ENCODE peak calls at places on chromosomes 12 and 14, in seven cellular contexts. V is lung; A is effector memory CD4-positive, alpha-beta T cell; C is Panc1; F is pancreas; Q is uterus; D is esophagus squamous epithelium. J is an unnamed sample. For H3K4me1, the result is how much of the 10 kb centered on the place peaks cover.

GRCh38 chr14:22151091-22151490 is 437.9 kb downstream of the DAD1 start:
- DNase-seq in V (no peak), A (no peak), C (no peak), F (no peak), Q (no peak), D (no peak), J (no peak)

GRCh38 chr14:93033983-93034670 is 81.6 kb downstream of the ITPK1 start:
- DNase-seq in V (no peak), A (no peak), C (no peak), F (no peak), Q (no peak), D (no peak), J (no peak)

GRCh38 chr12:34398366-34398705 is 376.0 kb downstream of the ALG10 start:
- DNase-seq in V (peak), A (no peak), C (no peak), F (no peak), Q (peak), D (no peak), J (peak)

GRCh38 chr12:497501-498160 is 37.9 kb downstream of the B4GALNT3 start:
- DNase-seq in V (no peak), A (no peak), C (no peak), F (no peak), Q (no peak), D (no peak), J (no peak)

GRCh38 chr12:117105902-117106301 is 6.7 kb upstream of the TESC start:
- DNase-seq in V (no peak), A (peak), C (no peak), F (no peak), Q (no peak), D (no peak), J (no peak)

GRCh38 chr12:127785535-127785934 is 481.4 kb upstream of the TMEM132C start:
- DNase-seq in V (no peak), A (no peak), C (no peak), F (no peak), Q (no peak), D (no peak), J (no peak)

GRCh38 chr12:104108755-104109445 is 29.1 kb downstream of the NFYB start:
- DNase-seq in V (peak), A (peak), C (peak), F (peak), Q (peak), D (peak), J (peak)

GRCh38 chr12:98332626-98333025 is 182.8 kb upstream of the TMPO start:
- DNase-seq in V (no peak), A (no peak), C (no peak), F (no peak), Q (no peak), D (no peak), J (no peak)

GRCh38 chr14:73684627-73685026 is 29.6 kb downstream of the PNMA1 start:
- DNase-seq in V (no peak), A (no peak), C (no peak), F (no peak), Q (no peak), D (no peak), J (no peak)

GRCh38 chr14:30625533-30625932 is 3.4 kb downstream of the SCFD1 start:
- DNase-seq in V (no peak), A (no peak), C (no peak), F (no peak), Q (no peak), D (no peak), J (no peak)

GRCh38 chr12:107660861-107661415 is 24.7 kb upstream of the PWP1 start:
- DNase-seq in V (no peak), A (no peak), C (no peak), F (no peak), Q (no peak), D (no peak), J (no peak)

GRCh38 chr12:77388611-77389265 is 323.4 kb upstream of the E2F7 start:
- DNase-seq in V (no peak), A (no peak), C (no peak), F (no peak), Q (no peak), D (no peak), J (no peak)

GRCh38 chr12:49342914-49343731 is 3.6 kb upstream of the DNAJC22 start:
- DNase-seq in V (no peak), A (no peak), C (no peak), F (no peak), Q (no peak), D (no peak), J (no peak)

GRCh38 chr14:95863295-95863694 is 13.3 kb upstream of the TUNAR start:
- DNase-seq in V (no peak), A (no peak), C (no peak), F (no peak), Q (no peak), D (no peak), J (no peak)

GRCh38 chr12:75665216-75665615 is 153.8 kb upstream of the KRR1 start:
- DNase-seq in V (no peak), A (no peak), C (no peak), F (no peak), Q (no peak), D (no peak), J (no peak)

GRCh38 chr14:104596451-104596918 is 8.1 kb downstream of the TMEM179 start:
- DNase-seq in V (no peak), A (no peak), C (no peak), F (no peak), Q (no peak), D (no peak), J (no peak)

GRCh38 chr12:22115711-22116110 is 69.7 kb downstream of the CMAS start:
- DNase-seq in V (no peak), A (no peak), C (no peak), F (no peak), Q (no peak), D (no peak), J (no peak)

GRCh38 chr12:10717410-10717809 is 5.7 kb downstream of the YBX3 start:
- DNase-seq in V (no peak), A (no peak), C (no peak), F (no peak), Q (no peak), D (no peak), J (no peak)

GRCh38 chr12:114168061-114168460 is 201.9 kb upstream of the RBM19 start:
- DNase-seq in V (no peak), A (no peak), C (no peak), F (no peak), Q (no peak), D (no peak), J (no peak)

GRCh38 chr12:54135621-54136027 is 53.2 kb downstream of the SMUG1 start:
- DNase-seq in V (no peak), A (no peak), C (no peak), F (no peak), Q (no peak), D (no peak), J (no peak)

GRCh38 chr12:1592444-1593231 is 1.7 kb downstream of the FBXL14 start:
- DNase-seq in V (no peak), A (peak), C (no peak), F (no peak), Q (no peak), D (no peak), J (no peak)

GRCh38 chr12:120584343-120585149 is 3.3 kb upstream of the POP5 start:
- DNase-seq in V (peak), A (peak), C (no peak), F (peak), Q (peak), D (no peak), J (peak)

GRCh38 chr14:95056476-95056875 is 100.9 kb downstream of the DICER1 start:
- DNase-seq in V (no peak), A (no peak), C (no peak), F (no peak), Q (no peak), D (no peak), J (no peak)

GRCh38 chr14:96269359-96269710 is 13.3 kb downstream of the BDKRB1 start:
- DNase-seq in V (no peak), A (no peak), C (no peak), F (no peak), Q (no peak), D (no peak), J (no peak)

GRCh38 chr12:100359822-100360221 is 2.9 kb downstream of the SLC17A8 start:
- DNase-seq in V (no peak), A (no peak), C (no peak), F (no peak), Q (no peak), D (no peak), J (no peak)

GRCh38 chr12:81811066-81811777 is 52.1 kb upstream of the PPFIA2 start:
- DNase-seq in V (no peak), A (no peak), C (no peak), F (no peak), Q (no peak), D (no peak), J (no peak)

GRCh38 chr14:31949709-31950108 is 127.4 kb upstream of the ARHGAP5 start:
- DNase-seq in V (no peak), A (no peak), C (no peak), F (no peak), Q (no peak), D (no peak), J (no peak)

GRCh38 chr12:77218278-77218677 is 152.9 kb upstream of the E2F7 start:
- DNase-seq in V (no peak), A (no peak), C (no peak), F (no peak), Q (no peak), D (no peak), J (no peak)

GRCh38 chr14:97580923-97581495 is 783.8 kb downstream of the VRK1 start:
- DNase-seq in V (no peak), A (no peak), C (no peak), F (no peak), Q (no peak), D (no peak), J (no peak)

GRCh38 chr12:111642681-111643427 is 42.9 kb downstream of the BRAP start:
- DNase-seq in V (no peak), A (no peak), C (no peak), F (no peak), Q (no peak), D (no peak), J (no peak)

GRCh38 chr14:20409226-20409625 is 4.1 kb downstream of the TEP1 start:
- DNase-seq in V (no peak), A (no peak), C (no peak), F (no peak), Q (no peak), D (no peak), J (no peak)

GRCh38 chr14:58488550-58488949 is 61.0 kb downstream of the KIAA0586 start:
- DNase-seq in V (no peak), A (no peak), C (no peak), F (no peak), Q (no peak), D (no peak), J (no peak)

GRCh38 chr14:36805116-36805515 is 143.5 kb downstream of the PAX9 start:
- DNase-seq in V (no peak), A (no peak), C (no peak), F (no peak), Q (no peak), D (no peak), J (peak)

GRCh38 chr14:104863131-104863862 is 1.8 kb upstream of the CEP170B start:
- DNase-seq in V (no peak), A (no peak), C (no peak), F (no peak), Q (no peak), D (no peak), J (no peak)

GRCh38 chr14:61386173-61386772 is 64.9 kb downstream of the PRKCH start:
- DNase-seq in V (no peak), A (no peak), C (no peak), F (no peak), Q (no peak), D (no peak), J (no peak)

GRCh38 chr14:61387076-61387475 is 65.7 kb downstream of the PRKCH start:
- DNase-seq in V (no peak), A (no peak), C (no peak), F (no peak), Q (no peak), D (no peak), J (no peak)

GRCh38 chr14:61391119-61391518 is 69.7 kb downstream of the PRKCH start:
- DNase-seq in V (no peak), A (no peak), C (no peak), F (no peak), Q (no peak), D (no peak), J (no peak)

GRCh38 chr14:61388976-61389576 is 67.7 kb downstream of the PRKCH start:
- DNase-seq in V (no peak), A (no peak), C (no peak), F (no peak), Q (no peak), D (no peak), J (no peak)

DNA sequence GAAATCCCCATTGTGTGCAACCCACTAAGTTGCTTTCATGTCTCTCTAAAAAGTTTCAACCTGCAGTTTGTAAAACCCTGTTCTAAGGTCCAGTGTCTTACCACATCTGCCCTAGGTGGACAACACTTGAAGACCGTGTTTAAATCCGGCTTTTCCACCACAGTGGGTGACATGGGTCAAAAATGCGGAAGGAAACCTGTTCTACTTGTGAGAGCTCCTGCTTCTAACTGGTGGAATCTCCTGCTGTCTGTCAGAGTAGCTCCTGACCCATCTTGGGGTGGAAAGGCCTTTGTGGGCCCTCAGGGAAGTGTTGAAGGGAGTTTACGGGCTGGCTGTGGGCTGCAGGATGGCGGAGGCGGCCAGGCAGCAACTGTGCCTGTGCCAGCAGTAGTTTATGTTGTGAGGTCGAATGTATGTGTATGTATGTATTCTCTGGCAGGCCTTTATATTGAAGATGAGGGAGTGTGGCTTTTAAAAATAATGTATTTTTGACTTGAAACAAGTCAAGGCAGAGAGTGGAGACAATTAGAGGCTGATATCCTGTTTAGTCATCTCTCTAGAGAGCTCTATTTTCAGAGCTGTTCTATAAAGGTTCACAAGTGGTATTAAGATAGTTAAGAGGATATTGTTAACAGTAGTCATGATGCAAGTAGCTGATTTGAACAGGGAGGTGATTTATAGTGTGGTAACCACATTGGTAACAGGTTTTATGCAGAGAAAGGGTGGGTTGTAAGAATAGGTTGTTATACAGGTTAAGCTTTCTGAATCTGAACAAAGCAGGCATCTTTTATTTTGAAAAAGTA is 67.0 kb downstream of the PRKCH start:
- DNase-seq in V (no peak), A (peak), C (no peak), F (no peak), Q (no peak), D (no peak), J (no peak)
- H3K27ac ChIP-seq in V (no peak), A (peak), C (no peak), F (no peak), Q (peak), D (peak), J (peak)

DNA sequence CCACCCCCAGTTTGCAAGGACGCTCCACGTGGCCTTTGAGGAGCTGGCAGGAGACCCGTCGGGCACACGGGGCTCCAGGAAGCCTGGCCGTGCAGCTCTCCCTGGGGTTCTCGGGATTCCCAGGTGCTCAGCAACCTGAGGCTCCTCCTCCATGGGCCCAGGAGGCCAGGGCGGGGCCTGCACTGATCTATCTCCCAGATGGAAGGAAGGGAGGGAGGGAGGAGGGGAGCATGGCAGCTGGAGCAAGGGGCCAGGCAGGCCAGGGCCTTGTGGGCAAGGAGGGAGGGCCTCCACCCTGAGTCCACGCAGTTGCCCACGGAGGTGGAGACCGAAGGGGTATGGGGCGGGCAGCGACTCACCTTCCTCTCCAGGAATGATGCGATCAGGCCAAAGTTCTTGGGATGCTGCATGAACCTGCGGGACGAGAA is 127.3 kb downstream of the RFLNA start:
- DNase-seq in V (peak), A (no peak), C (no peak), F (peak), Q (peak), D (no peak), J (no peak)
- H3K4me3 ChIP-seq in V (no peak), A (no peak), C (no peak), F (no peak), Q (peak), D (peak), J (peak)

DNA sequence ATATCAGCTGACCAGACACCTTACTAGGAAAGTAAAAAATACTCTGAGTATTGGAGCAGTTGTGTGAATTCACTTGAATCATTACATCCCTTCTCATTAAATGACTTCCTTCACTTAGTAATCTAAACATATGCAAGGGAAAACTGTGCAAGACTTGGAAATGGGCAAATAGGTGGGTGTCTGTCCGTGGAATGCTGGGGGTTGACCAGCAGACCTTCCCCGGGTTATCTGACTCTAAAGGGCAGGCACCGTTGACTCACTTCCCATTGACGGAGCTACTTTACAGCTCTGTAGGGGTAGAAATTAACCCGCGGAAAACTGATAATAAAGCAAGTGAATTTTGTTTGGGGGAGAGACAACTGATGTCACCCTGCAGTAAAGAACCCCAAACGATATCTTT is 199.3 kb downstream of the TTC7B start:
- DNase-seq in V (no peak), A (no peak), C (no peak), F (no peak), Q (no peak), D (no peak), J (no peak)
- H3K4me1 ChIP-seq in V (under half), A (under half), C (under half), F (under half), Q (under half), D (under half), J (under half)

DNA sequence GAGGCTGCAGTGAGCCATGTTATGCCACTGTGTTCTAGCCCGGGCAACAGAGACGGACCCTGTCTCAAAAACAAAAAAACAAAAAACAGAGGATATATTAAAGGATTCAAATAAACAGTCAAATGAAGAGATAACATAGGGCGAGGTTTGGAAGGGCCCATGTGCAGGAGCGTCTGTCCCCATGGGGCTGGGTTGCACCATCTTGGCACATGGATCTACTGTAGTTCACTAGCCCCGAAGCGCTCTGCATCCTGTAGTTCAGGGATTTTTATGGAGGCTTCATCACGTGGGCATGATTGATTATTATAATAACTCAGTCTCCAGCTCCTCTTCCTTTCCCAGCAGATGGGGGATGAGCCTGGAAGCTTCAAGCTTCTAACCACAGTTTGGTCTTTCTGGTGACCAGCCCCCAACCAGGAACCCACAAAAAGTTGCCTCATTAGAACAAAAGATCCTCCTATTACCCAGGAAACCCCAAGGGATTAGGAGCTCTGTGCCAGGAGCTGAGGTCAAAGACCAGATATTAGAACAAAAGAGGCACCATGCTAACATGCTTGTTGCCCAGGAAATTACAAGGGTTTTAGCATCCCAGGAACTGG is 59.9 kb downstream of the HCAR2 start:
- DNase-seq in V (no peak), A (no peak), C (no peak), F (no peak), Q (no peak), D (no peak), J (no peak)
- H3K27ac ChIP-seq in V (no peak), A (no peak), C (no peak), F (no peak), Q (no peak), D (no peak), J (no peak)

DNA sequence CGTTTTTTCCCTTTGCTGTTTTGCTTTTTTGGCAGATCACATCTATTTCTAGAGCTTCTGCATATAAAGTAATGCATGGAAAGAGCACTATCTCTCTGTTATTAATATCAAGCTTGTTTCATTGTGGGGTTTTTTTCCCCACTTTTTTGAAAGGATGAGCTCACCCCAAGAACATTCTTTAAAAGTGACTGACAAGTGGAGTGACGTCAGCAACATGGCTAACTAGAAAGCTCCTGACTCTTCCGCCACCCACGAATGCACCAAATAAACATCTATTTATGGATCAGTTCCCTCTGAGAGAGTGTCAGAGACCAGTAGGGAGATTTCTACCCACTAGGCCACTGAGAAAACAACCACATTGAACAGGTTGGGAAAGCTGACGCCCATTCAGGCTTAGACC is 445.4 kb downstream of the GALC start:
- DNase-seq in V (no peak), A (no peak), C (no peak), F (no peak), Q (no peak), D (no peak), J (no peak)
- H3K4me3 ChIP-seq in V (no peak), A (no peak), C (no peak), F (no peak), Q (no peak), D (no peak), J (no peak)

GRCh38 chr12:6361834-6362233 is 13.5 kb downstream of the SCNN1A start:
- DNase-seq in V (no peak), A (no peak), C (no peak), F (no peak), Q (no peak), D (no peak), J (peak)

GRCh38 chr12:6362383-6362782 is 13.0 kb downstream of the SCNN1A start:
- DNase-seq in V (no peak), A (no peak), C (no peak), F (no peak), Q (no peak), D (no peak), J (no peak)

GRCh38 chr12:6363010-6363329 is 12.4 kb downstream of the SCNN1A start:
- DNase-seq in V (no peak), A (no peak), C (no peak), F (no peak), Q (no peak), D (no peak), J (no peak)

GRCh38 chr12:6363330-6364036 is 11.9 kb downstream of the SCNN1A start:
- DNase-seq in V (no peak), A (peak), C (no peak), F (peak), Q (peak), D (no peak), J (peak)

GRCh38 chr12:6364037-6364360 is 11.4 kb downstream of the SCNN1A start:
- DNase-seq in V (no peak), A (no peak), C (no peak), F (no peak), Q (peak), D (no peak), J (peak)
- H3K4me1 ChIP-seq in V (under half), A (under half), C (under half), F (under half), Q (under half), D (under half), J (under half)

J was measured in heart left ventricle.